ENCODE peak calls at places on chromosome 19, in six cellular contexts. F, E, J, L, M and S are unnamed samples.

GRCh38 chr19:17306285-17306714 is 628 bp downstream of the MRPL34 start:
- DNase-seq in L (no peak), M (no peak), F (no peak), E (no peak), J (no peak), S (no peak)

GRCh38 chr19:23996549-23996948 is 81.9 kb downstream of the ZNF726 start:
- DNase-seq in J (peak), L (no peak), E (no peak), F (no peak), M (no peak), S (no peak)

GRCh38 chr19:19120308-19121156 is 17.7 kb downstream of the TMEM161A start:
- DNase-seq in J (peak), M (peak), E (no peak), F (peak), L (no peak), S (peak)

GRCh38 chr19:409515-410242 is 732 bp upstream of the C2CD4C start:
- DNase-seq in M (no peak), F (no peak), E (no peak), L (no peak), J (no peak), S (no peak)

GRCh38 chr19:5687360-5688198 is 2.5 kb upstream of the RPL36 start:
- DNase-seq in J (no peak), L (no peak), M (no peak), F (no peak), E (no peak), S (no peak)

GRCh38 chr19:34094960-34095359 is 77.3 kb upstream of the LSM14A start:
- DNase-seq in L (no peak), E (no peak), J (no peak), F (no peak), M (no peak), S (no peak)

GRCh38 chr19:1199531-1199930 is 6.0 kb upstream of the STK11 start:
- DNase-seq in F (no peak), L (no peak), J (no peak), M (no peak), E (no peak), S (no peak)

GRCh38 chr19:1429750-1430149 is 8.4 kb upstream of the RPS15 start:
- DNase-seq in M (peak), J (no peak), E (no peak), F (peak), L (no peak), S (no peak)

GRCh38 chr19:7117248-7117647 is 47.7 kb downstream of the ZNF557 start:
- DNase-seq in L (no peak), E (no peak), M (no peak), J (no peak), F (no peak), S (no peak)

GRCh38 chr19:45999653-46000121 is 4.4 kb downstream of the CCDC61 start:
- DNase-seq in M (no peak), F (peak), E (no peak), L (no peak), J (peak), S (no peak)

GRCh38 chr19:48711106-48711662 is 8.3 kb downstream of the MAMSTR start:
- DNase-seq in L (no peak), F (no peak), M (no peak), J (no peak), E (no peak), S (no peak)

GRCh38 chr19:11279505-11280236 is 16.3 kb upstream of the TSPAN16 start:
- DNase-seq in L (peak), E (peak), J (no peak), M (no peak), F (no peak), S (no peak)

GRCh38 chr19:4455742-4456565 is 1.6 kb downstream of the UBXN6 start:
- DNase-seq in L (no peak), J (no peak), E (no peak), F (peak), M (peak), S (peak)

GRCh38 chr19:33484226-33484774 is 37.3 kb downstream of the PEPD start:
- DNase-seq in M (no peak), J (no peak), L (no peak), F (no peak), E (no peak), S (no peak)

GRCh38 chr19:8305798-8306197 is 2.4 kb downstream of the CD320 start:
- DNase-seq in E (no peak), J (no peak), M (peak), L (peak), F (no peak), S (no peak)

GRCh38 chr19:54478677-54479266 is 5.7 kb upstream of the CDC42EP5 start:
- DNase-seq in L (no peak), F (peak), E (no peak), J (peak), M (no peak), S (peak)

GRCh38 chr19:2811735-2812413 is 7.8 kb upstream of the ZNF554 start:
- DNase-seq in E (no peak), F (no peak), M (no peak), L (no peak), J (no peak), S (no peak)

GRCh38 chr19:55384576-55385235 is 614 bp upstream of the TMEM238 start:
- DNase-seq in E (no peak), F (no peak), L (no peak), J (no peak), M (peak), S (no peak)

GRCh38 chr19:18649371-18650047 is 12.7 kb downstream of the KLHL26 start:
- DNase-seq in J (no peak), M (peak), F (peak), E (no peak), L (no peak), S (peak)

GRCh38 chr19:46466536-46467199 is 4.7 kb downstream of the PNMA8A start:
- DNase-seq in E (no peak), F (peak), J (no peak), L (no peak), M (peak), S (peak)

GRCh38 chr19:42276821-42277220 is 7.8 kb downstream of the CIC start:
- DNase-seq in J (no peak), L (no peak), F (no peak), M (no peak), E (no peak), S (no peak)

GRCh38 chr19:6233051-6233826 is 46.5 kb downstream of the MLLT1 start:
- DNase-seq in M (peak), L (no peak), E (no peak), F (peak), J (no peak), S (no peak)

GRCh38 chr19:4051175-4052101 is 15.3 kb downstream of the ZBTB7A start:
- DNase-seq in E (no peak), J (no peak), F (no peak), M (peak), L (no peak), S (peak)

GRCh38 chr19:10694706-10695105 is 6.5 kb upstream of the QTRT1 start:
- DNase-seq in E (no peak), F (no peak), J (no peak), M (no peak), L (no peak), S (no peak)

GRCh38 chr19:5330307-5330720 is 10.3 kb downstream of the PTPRS start:
- DNase-seq in L (no peak), M (no peak), F (no peak), E (no peak), J (no peak), S (no peak)

GRCh38 chr19:46218160-46218559 is 11.4 kb upstream of the IGFL1 start:
- DNase-seq in L (no peak), J (peak), E (no peak), M (no peak), F (peak), S (no peak)

GRCh38 chr19:4896372-4896771 is 6.3 kb downstream of the ARRDC5 start:
- DNase-seq in L (no peak), F (peak), J (no peak), M (no peak), E (no peak), S (peak)

GRCh38 chr19:4197625-4198466 is 15.4 kb downstream of the ANKRD24 start:
- DNase-seq in J (peak), M (no peak), E (no peak), F (no peak), L (no peak), S (no peak)

GRCh38 chr19:10624585-10624984 is 768 bp upstream of the SLC44A2 start:
- DNase-seq in E (no peak), F (no peak), L (no peak), J (no peak), M (no peak), S (no peak)

GRCh38 chr19:15180451-15181390 is 20.1 kb downstream of the NOTCH3 start:
- DNase-seq in M (no peak), L (no peak), J (peak), F (no peak), E (no peak), S (no peak)